ENCODE peak calls at places on chromosomes 4 and X, in nine cellular contexts. L is HCT116, H is body of pancreas, T is right atrium auricular region, R is upper lobe of right lung, W is Caco-2, C is DND-41, U is suprapubic skin, G is K562. A is an unnamed sample.

GRCh38 chrX:21721175-21721574 is 36.7 kb downstream of the SMPX start:
- DNase-seq in U (no peak), W (no peak), H (no peak), C (no peak), L (no peak), R (no peak), T (no peak), G (no peak), A (no peak)

GRCh38 chr4:138611721-138612120 is 369.6 kb upstream of the SLC7A11 start:
- DNase-seq in R (no peak), T (no peak), H (no peak), W (no peak), C (no peak), U (no peak), G (no peak), L (no peak), A (no peak)

GRCh38 chr4:183959349-183959748 is 54.2 kb downstream of the STOX2 start:
- DNase-seq in C (no peak), W (no peak), U (no peak), T (no peak), L (no peak), H (no peak), R (no peak), G (no peak), A (no peak)

GRCh38 chrX:87299563-87300160 is 217.9 kb upstream of the KLHL4 start:
- DNase-seq in U (no peak), R (no peak), G (peak; percentile 3), L (no peak), W (no peak), T (no peak), C (no peak), H (no peak), A (no peak)

GRCh38 chrX:40166582-40166981 is 68.8 kb upstream of the BCOR start:
- DNase-seq in W (no peak), C (no peak), U (no peak), L (no peak), G (no peak), R (no peak), T (no peak), H (no peak), A (no peak)

GRCh38 chr4:129676934-129677333 is 581.0 kb downstream of the C4orf33 start:
- DNase-seq in C (no peak), W (no peak), G (no peak), T (no peak), H (no peak), R (no peak), U (no peak), L (no peak), A (no peak)

GRCh38 chr4:152663203-152664066 is 16.4 kb downstream of the TMEM154 start:
- DNase-seq in C (no peak), H (no peak), W (no peak), G (no peak), R (no peak), L (no peak), U (no peak), T (no peak), A (no peak)

GRCh38 chr4:152014280-152014679 is 253.5 kb upstream of the GATB start:
- DNase-seq in H (no peak), W (no peak), R (no peak), G (no peak), T (no peak), C (peak; percentile 83), U (no peak), L (no peak), A (no peak)

GRCh38 chrX:152072236-152072635 is 66.1 kb downstream of the MAGEA10 start:
- DNase-seq in R (no peak), T (no peak), H (peak; percentile 65), L (no peak), G (peak; percentile 22), U (no peak), W (no peak), C (no peak), A (peak; percentile 67)

GRCh38 chrX:40866878-40867277 is 131.5 kb upstream of the MED14 start:
- DNase-seq in H (no peak), G (no peak), W (no peak), T (no peak), L (no peak), C (no peak), R (no peak), U (no peak), A (no peak)

GRCh38 chr4:145679520-145679919 is 426 bp upstream of the C4orf51 start:
- DNase-seq in U (no peak), G (no peak), C (no peak), T (no peak), L (peak; percentile 43), R (no peak), H (peak; percentile 40), W (no peak), A (peak; percentile 96)

GRCh38 chr4:38949416-38950051 is 81.9 kb downstream of the FAM114A1 start:
- DNase-seq in H (no peak), W (no peak), R (no peak), T (no peak), C (no peak), L (no peak), G (no peak), U (no peak), A (peak; percentile 12)

GRCh38 chr4:31793907-31794306 is 1073.7 kb downstream of the PCDH7 start:
- DNase-seq in H (no peak), G (no peak), W (no peak), U (no peak), L (no peak), C (no peak), T (no peak), R (no peak), A (no peak)

GRCh38 chrX:150768580-150769190 is 75.5 kb downstream of the MTMR1 start:
- DNase-seq in T (no peak), U (no peak), R (no peak), L (no peak), C (no peak), G (no peak), H (no peak), W (no peak), A (no peak)

DNA sequence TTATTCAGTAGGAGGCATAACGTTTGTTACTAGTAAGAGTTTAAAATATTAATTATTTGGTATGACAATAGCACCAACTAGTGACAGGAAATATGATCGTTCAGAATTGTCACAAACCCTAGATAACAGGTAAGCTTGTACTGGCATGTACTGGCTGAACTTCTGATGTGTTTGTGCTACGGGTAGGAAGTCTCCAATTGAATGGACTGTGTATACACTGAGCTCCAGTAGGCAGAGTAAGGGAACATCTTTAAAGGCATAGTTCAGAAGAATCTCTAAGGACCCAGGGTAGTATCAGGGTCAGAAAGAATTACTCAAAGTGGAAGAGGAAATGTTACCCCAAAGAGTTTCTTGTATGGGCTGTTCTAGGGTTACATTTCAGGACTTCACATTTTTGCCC is 230.4 kb downstream of the EDA2R start:
- DNase-seq in W (no peak), T (no peak), R (no peak), C (no peak), U (no peak), G (peak; percentile 5), H (no peak), L (no peak), A (no peak)
- TF ChIP-seq CTCF in W (no peak), T (no peak), R (no peak), C (peak; percentile 61), U (no peak), G (peak; percentile 56), H (no peak), L (peak; percentile 19), A (no peak)

GRCh38 chr4:159129822-159130550 is 27.1 kb downstream of the RAPGEF2 start:
- DNase-seq in G (no peak), L (no peak), U (no peak), T (no peak), W (peak; percentile 77), C (no peak), H (no peak), R (no peak), A (no peak)

GRCh38 chr4:159127745-159128518 is 25.1 kb downstream of the RAPGEF2 start:
- DNase-seq in H (no peak), T (no peak), U (no peak), W (no peak), G (no peak), R (no peak), C (no peak), L (no peak), A (no peak)

GRCh38 chr4:159121371-159121770 is 18.5 kb downstream of the RAPGEF2 start:
- DNase-seq in W (no peak), T (no peak), C (no peak), G (no peak), U (no peak), L (no peak), R (no peak), H (no peak), A (no peak)

GRCh38 chr4:159131564-159131963 is 28.7 kb downstream of the RAPGEF2 start:
- DNase-seq in G (no peak), R (no peak), U (no peak), L (no peak), W (no peak), C (no peak), H (no peak), T (no peak), A (no peak)

GRCh38 chr4:159126716-159127115 is 23.8 kb downstream of the RAPGEF2 start:
- DNase-seq in H (no peak), T (no peak), G (no peak), U (no peak), W (no peak), R (no peak), C (no peak), L (no peak), A (no peak)
- H3K27me3 ChIP-seq in H (no peaks in the 10 kb centered on the region), T (no peaks in the 10 kb centered on the region), G (no peaks in the 10 kb centered on the region), U (no peaks in the 10 kb centered on the region), W (no peaks in the 10 kb centered on the region), R (no peaks in the 10 kb centered on the region), C (no peaks in the 10 kb centered on the region), L (no peaks in the 10 kb centered on the region), A (no peaks in the 10 kb centered on the region)

GRCh38 chrX:134239016-134239415 is 2.0 kb downstream of the CCDC160 start:
- DNase-seq in U (no peak), H (no peak), G (no peak), W (no peak), L (no peak), C (no peak), T (no peak), R (no peak), A (no peak)

GRCh38 chrX:134240209-134240608 is 3.2 kb downstream of the CCDC160 start:
- DNase-seq in H (no peak), G (no peak), R (no peak), C (no peak), W (no peak), U (no peak), L (no peak), T (no peak), A (no peak)

GRCh38 chrX:134246282-134246681 is 9.3 kb downstream of the CCDC160 start:
- DNase-seq in R (no peak), L (no peak), C (no peak), H (no peak), G (peak; percentile 11), T (no peak), U (no peak), W (no peak), A (no peak)

GRCh38 chrX:134244043-134244442 is 7.1 kb downstream of the CCDC160 start:
- DNase-seq in T (no peak), G (no peak), W (no peak), R (no peak), L (no peak), C (no peak), H (no peak), U (no peak), A (no peak)

GRCh38 chrX:134241960-134242619 is 5.1 kb downstream of the CCDC160 start:
- DNase-seq in H (no peak), G (no peak), T (no peak), U (no peak), L (no peak), C (no peak), R (no peak), W (no peak), A (no peak)
- TF ChIP-seq CTCF in H (no peak), G (no peak), T (no peak), U (no peak), L (no peak), C (no peak), R (no peak), W (no peak), A (no peak)

GRCh38 chr4:6697096-6697495 is 3.4 kb downstream of the S100P start:
- DNase-seq in U (no peak), L (no peak), C (no peak), W (no peak), T (no peak), G (no peak), H (no peak), R (no peak), A (no peak)
- H3K27me3 ChIP-seq in U (no peaks in the 10 kb centered on the region), L (no peaks in the 10 kb centered on the region), C (no peaks in the 10 kb centered on the region), W (no peaks in the 10 kb centered on the region), T (no peaks in the 10 kb centered on the region), G (no peaks in the 10 kb centered on the region), H (no peaks in the 10 kb centered on the region), R (no peaks in the 10 kb centered on the region), A (no peaks in the 10 kb centered on the region)